ENCODE peak calls at places on chromosomes 4 and X, in nine cellular contexts. J is adrenal gland, Z is uterus, O is lower leg skin, Q is tibial nerve, S is right lobe of liver, X is A549, H is Peyer's patch, M is ovary. W is an unnamed sample.

GRCh38 chr4:17068885-17069284 is 170.4 kb upstream of the LDB2 start:
- DNase-seq in M (no peak), X (no peak), S (no peak), Q (no peak), O (no peak), J (no peak), Z (peak), H (no peak), W (no peak)

GRCh38 chr4:1356181-1356998 is 9.4 kb downstream of the UVSSA start:
- DNase-seq in Z (peak), O (no peak), H (peak), X (peak), M (peak), Q (no peak), J (peak), S (peak), W (peak)

GRCh38 chr4:31328921-31329320 is 608.8 kb downstream of the PCDH7 start:
- DNase-seq in H (no peak), Q (no peak), X (no peak), Z (no peak), O (no peak), J (no peak), S (no peak), M (no peak), W (no peak)

GRCh38 chr4:101348367-101348827 is 1.1 kb upstream of the PPP3CA start:
- DNase-seq in O (no peak), X (no peak), J (no peak), Q (no peak), Z (no peak), M (no peak), S (peak), H (no peak), W (peak)

GRCh38 chr4:40264497-40264896 is 67.7 kb downstream of the RHOH start:
- DNase-seq in S (no peak), O (no peak), M (no peak), Z (no peak), J (no peak), H (no peak), X (peak), Q (no peak), W (peak)

GRCh38 chr4:154192585-154192984 is 299.0 kb downstream of the DCHS2 start:
- DNase-seq in H (no peak), O (no peak), X (no peak), Q (no peak), M (no peak), Z (no peak), S (no peak), J (no peak), W (no peak)

GRCh38 chrX:15989716-15990115 is 133.6 kb upstream of the GRPR start:
- DNase-seq in H (no peak), Z (no peak), O (no peak), J (no peak), M (no peak), X (no peak), S (no peak), Q (no peak), W (peak)

GRCh38 chr4:118967393-118967792 is 78.7 kb downstream of the SYNPO2 start:
- DNase-seq in O (no peak), J (no peak), Q (no peak), S (no peak), Z (no peak), M (no peak), H (no peak), X (no peak), W (peak)

GRCh38 chr4:169070071-169070894 is 60.2 kb upstream of the CBR4 start:
- DNase-seq in S (no peak), X (peak), M (peak), H (no peak), J (peak), O (peak), Z (peak), Q (no peak), W (peak)

GRCh38 chr4:178264001-178264400 is 821.8 kb upstream of the AGA start:
- DNase-seq in S (no peak), Z (no peak), J (no peak), H (no peak), O (no peak), Q (no peak), X (no peak), M (no peak), W (no peak)

GRCh38 chrX:72260448-72260847 is 16.6 kb downstream of the RPS4X start:
- DNase-seq in X (no peak), S (no peak), O (peak), H (no peak), J (no peak), Z (no peak), M (no peak), Q (no peak), W (no peak)

GRCh38 chrX:123157586-123157985 is 26.5 kb upstream of the GRIA3 start:
- DNase-seq in H (no peak), S (no peak), X (no peak), M (no peak), Q (no peak), O (no peak), Z (no peak), J (no peak), W (no peak)

GRCh38 chrX:65203545-65203944 is 227.3 kb upstream of the ZC4H2 start:
- DNase-seq in J (no peak), S (peak), M (no peak), H (peak), X (no peak), Q (no peak), Z (no peak), O (no peak), W (no peak)

GRCh38 chrX:9482408-9482807 is 17.6 kb downstream of the TBL1X start:
- DNase-seq in H (no peak), M (no peak), J (no peak), O (no peak), Z (no peak), S (no peak), Q (no peak), X (no peak), W (no peak)

GRCh38 chr4:158462611-158463010 is 59.1 kb upstream of the RXFP1 start:
- DNase-seq in O (no peak), M (no peak), S (no peak), H (no peak), X (no peak), Z (no peak), J (no peak), Q (no peak), W (no peak)

GRCh38 chr4:39614487-39615162 is 24.0 kb downstream of the SMIM14 start:
- DNase-seq in Q (no peak), H (no peak), O (no peak), Z (no peak), M (no peak), S (no peak), X (peak), J (no peak), W (no peak)

GRCh38 chr4:187606581-187606980 is 389.0 kb upstream of the ZFP42 start:
- DNase-seq in O (no peak), S (no peak), Q (no peak), J (no peak), M (no peak), H (no peak), X (peak), Z (no peak), W (peak)

GRCh38 chr4:116906758-116907157 is 178.6 kb downstream of the TRAM1L1 start:
- DNase-seq in X (no peak), M (no peak), H (no peak), S (no peak), Z (no peak), J (no peak), O (no peak), Q (no peak), W (no peak)

GRCh38 chrX:120457766-120458180 is 11.3 kb downstream of the LAMP2 start:
- DNase-seq in J (no peak), Q (no peak), M (no peak), S (no peak), X (no peak), H (no peak), O (no peak), Z (no peak), W (peak)

GRCh38 chrX:18210470-18210869 is 10.2 kb downstream of the BEND2 start:
- DNase-seq in S (no peak), J (no peak), O (no peak), Z (no peak), M (no peak), H (no peak), Q (no peak), X (peak), W (peak)

DNA sequence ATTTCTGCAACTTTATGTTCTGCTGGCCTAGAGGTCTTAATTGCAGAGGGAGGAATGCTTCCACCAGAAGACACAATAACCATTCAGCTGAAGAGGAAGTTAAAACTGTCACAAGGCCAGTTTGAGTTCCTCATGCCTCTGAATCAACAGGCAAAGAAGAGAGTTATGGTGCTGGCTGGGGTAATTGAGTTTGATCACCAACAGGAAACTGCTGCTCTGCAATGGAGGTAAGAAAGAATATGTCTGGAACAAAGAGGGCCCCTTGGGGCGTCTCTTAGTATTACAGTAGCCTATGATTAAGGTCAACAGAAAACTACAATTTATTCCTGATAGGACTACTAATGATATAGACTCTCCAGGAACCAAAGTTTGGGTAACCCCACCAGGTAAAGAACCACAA is 744.0 kb downstream of the FSTL5 start:
- DNase-seq in S (no peak), H (no peak), M (no peak), J (peak), X (peak), Q (no peak), Z (no peak), O (no peak), W (peak)
- TF ChIP-seq CTCF in S (peak), H (no peak), M (no peak), J (no peak), X (no peak), Q (no peak), Z (no peak), O (no peak), W (no peak)

DNA sequence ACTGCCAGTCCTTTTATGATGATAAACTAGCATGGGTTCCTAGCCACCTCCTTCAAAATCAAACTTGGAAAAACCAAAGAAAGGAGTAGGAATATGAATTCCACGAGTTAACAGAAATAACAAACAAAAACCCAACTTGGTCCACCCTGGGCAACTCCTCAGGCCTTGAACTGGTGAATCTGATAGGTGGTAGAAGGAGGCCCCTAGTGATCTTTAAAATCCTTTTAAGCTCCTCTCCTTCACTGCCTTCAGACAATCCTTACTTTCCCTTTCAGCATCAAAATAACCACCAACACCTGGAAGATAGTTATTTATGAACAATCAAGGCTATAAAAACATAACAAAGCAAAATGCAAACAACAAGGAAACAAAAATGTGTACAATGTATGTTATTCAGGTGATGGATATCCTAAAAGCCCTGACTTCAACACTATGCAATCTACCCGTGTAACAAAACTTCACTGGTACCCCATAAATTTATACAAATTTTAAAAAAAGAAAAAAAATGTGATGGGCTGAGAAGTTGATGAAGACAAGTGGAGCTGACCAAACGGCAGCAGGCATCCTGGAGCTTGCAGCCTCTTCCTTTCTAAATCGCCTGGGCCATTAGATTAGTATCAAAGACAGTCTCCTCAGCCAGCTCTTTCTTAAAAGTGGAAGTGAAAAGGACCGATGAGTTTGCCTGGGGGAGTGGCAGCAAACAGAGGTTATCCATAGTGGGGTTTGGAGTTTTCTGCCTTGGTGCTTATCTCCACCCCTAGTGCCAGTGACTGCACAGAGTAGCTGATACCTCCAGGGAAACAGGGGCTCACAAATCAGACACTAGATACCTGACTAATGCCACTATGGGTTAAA is 179.6 kb downstream of the TMA16 start:
- DNase-seq in X (no peak), Z (no peak), O (no peak), J (no peak), Q (no peak), M (no peak), H (no peak), S (no peak), W (no peak)
- H3K4me3 ChIP-seq in X (no peak), Z (no peak), O (no peak), J (no peak), Q (no peak), M (no peak), H (no peak), S (no peak), W (no peak)

GRCh38 chr4:10072420-10073017 is 44.1 kb downstream of the WDR1 start:
- DNase-seq in Q (no peak), Z (no peak), H (no peak), S (no peak), X (no peak), O (peak), J (no peak), M (no peak), W (no peak)
- TF ChIP-seq POLR2A in Q (no peak), Z (no peak), H (no peak), S (no peak), X (no peak), O (no peak), J (no peak), M (no peak), W (no peak)

DNA sequence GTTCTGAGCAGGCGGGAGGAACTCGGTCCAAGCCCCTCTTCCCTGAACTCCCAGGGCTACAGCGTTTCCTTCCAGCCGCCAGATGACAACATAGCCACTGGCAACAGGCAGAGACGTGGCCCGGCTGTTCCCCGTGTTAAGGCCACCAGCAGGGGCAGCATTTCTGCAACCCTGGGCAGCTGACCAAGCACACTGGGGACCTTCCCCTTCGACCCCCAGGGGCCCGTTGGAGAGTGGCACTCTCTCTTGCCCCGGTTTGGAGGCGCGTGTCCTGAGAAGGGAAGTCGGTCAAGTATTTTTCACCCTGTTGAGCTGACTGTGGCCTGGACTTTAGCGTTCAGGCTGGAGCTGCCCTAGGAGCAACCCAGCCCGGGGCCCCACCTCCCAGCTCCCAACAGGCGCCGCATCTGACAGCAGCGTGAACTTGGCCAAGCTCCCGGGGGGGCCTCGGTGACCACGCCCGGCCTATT is 37.6 kb downstream of the ZBTB49 start:
- DNase-seq in M (no peak), Q (no peak), J (peak), Z (no peak), O (peak), H (no peak), S (peak), X (peak), W (peak)
- TF ChIP-seq CTCF in M (no peak), Q (no peak), J (no peak), Z (no peak), O (no peak), H (no peak), S (no peak), X (no peak), W (peak)

GRCh38 chr4:173919196-173919595 is 364.3 kb downstream of the FBXO8 start:
- DNase-seq in S (no peak), H (no peak), Q (no peak), M (no peak), O (no peak), Z (no peak), J (no peak), X (no peak), W (no peak)

GRCh38 chr4:173913496-173913895 is 370.0 kb downstream of the FBXO8 start:
- DNase-seq in M (no peak), X (no peak), H (no peak), Q (no peak), Z (no peak), S (no peak), O (no peak), J (no peak), W (no peak)

GRCh38 chr4:173919861-173920260 is 363.6 kb downstream of the FBXO8 start:
- DNase-seq in Q (no peak), Z (no peak), S (no peak), X (no peak), O (no peak), H (no peak), J (no peak), M (no peak), W (no peak)

GRCh38 chr4:173917255-173917960 is 366.1 kb downstream of the FBXO8 start:
- DNase-seq in Q (no peak), O (no peak), J (no peak), Z (no peak), X (no peak), M (no peak), H (no peak), S (no peak), W (no peak)
- H3K4me3 ChIP-seq in Q (no peak), O (no peak), J (no peak), Z (no peak), X (no peak), M (no peak), H (no peak), S (no peak), W (no peak)